ENCODE peak calls at places on chromosomes 3 and 15, in five cellular contexts. One of them, this sample, is unnamed.

GRCh38 chr3:31180274-31180673 is 285.8 kb upstream of the GADL1 start:
- DNase-seq in stomach: no peak
- DNase-seq in suprapubic skin: no peak
- DNase-seq in K562: no peak
- DNase-seq in GM12878: no peak
- DNase-seq in this sample: no peak

GRCh38 chr3:52004158-52004787 is 8.6 kb upstream of the RPL29 start:
- DNase-seq in stomach: no peak
- DNase-seq in suprapubic skin: no peak
- DNase-seq in K562: peak; percentile 57
- DNase-seq in GM12878: no peak
- DNase-seq in this sample: no peak

GRCh38 chr3:170801597-170801996 is 68.4 kb downstream of the RPL22L1 start:
- DNase-seq in stomach: no peak
- DNase-seq in suprapubic skin: no peak
- DNase-seq in K562: no peak
- DNase-seq in GM12878: no peak
- DNase-seq in this sample: no peak

GRCh38 chr3:138862531-138862923 is 27.8 kb upstream of the PIK3CB start:
- DNase-seq in stomach: peak; percentile 41
- DNase-seq in suprapubic skin: no peak
- DNase-seq in K562: no peak
- DNase-seq in GM12878: no peak
- DNase-seq in this sample: no peak

GRCh38 chr3:42254566-42254965 is 11.4 kb downstream of the CCK start:
- DNase-seq in stomach: no peak
- DNase-seq in suprapubic skin: no peak
- DNase-seq in K562: no peak
- DNase-seq in GM12878: no peak
- DNase-seq in this sample: no peak

GRCh38 chr3:196726788-196727675 is 12.6 kb upstream of the PAK2 start:
- DNase-seq in stomach: no peak
- DNase-seq in suprapubic skin: no peak
- DNase-seq in K562: no peak
- DNase-seq in GM12878: no peak
- DNase-seq in this sample: no peak

GRCh38 chr3:24867783-24868182 is 373.1 kb upstream of the THRB start:
- DNase-seq in stomach: no peak
- DNase-seq in suprapubic skin: no peak
- DNase-seq in K562: no peak
- DNase-seq in GM12878: no peak
- DNase-seq in this sample: no peak

GRCh38 chr15:40344631-40345120 is 3.9 kb upstream of the CCDC9B start:
- DNase-seq in stomach: peak; percentile 72
- DNase-seq in suprapubic skin: no peak
- DNase-seq in K562: peak; percentile 79
- DNase-seq in GM12878: no peak
- DNase-seq in this sample: peak; percentile 64

GRCh38 chr3:153221748-153222162 is 59.7 kb downstream of the RAP2B start:
- DNase-seq in stomach: peak; percentile 30
- DNase-seq in suprapubic skin: no peak
- DNase-seq in K562: peak; percentile 80
- DNase-seq in GM12878: peak; percentile 31
- DNase-seq in this sample: peak; percentile 78

GRCh38 chr3:100782906-100783305 is 73.6 kb downstream of the TFG start:
- DNase-seq in stomach: no peak
- DNase-seq in suprapubic skin: no peak
- DNase-seq in K562: no peak
- DNase-seq in GM12878: no peak
- DNase-seq in this sample: no peak

GRCh38 chr15:70343961-70344360 is 246.2 kb upstream of the TLE3 start:
- DNase-seq in stomach: no peak
- DNase-seq in suprapubic skin: no peak
- DNase-seq in K562: no peak
- DNase-seq in GM12878: no peak
- DNase-seq in this sample: no peak

DNA sequence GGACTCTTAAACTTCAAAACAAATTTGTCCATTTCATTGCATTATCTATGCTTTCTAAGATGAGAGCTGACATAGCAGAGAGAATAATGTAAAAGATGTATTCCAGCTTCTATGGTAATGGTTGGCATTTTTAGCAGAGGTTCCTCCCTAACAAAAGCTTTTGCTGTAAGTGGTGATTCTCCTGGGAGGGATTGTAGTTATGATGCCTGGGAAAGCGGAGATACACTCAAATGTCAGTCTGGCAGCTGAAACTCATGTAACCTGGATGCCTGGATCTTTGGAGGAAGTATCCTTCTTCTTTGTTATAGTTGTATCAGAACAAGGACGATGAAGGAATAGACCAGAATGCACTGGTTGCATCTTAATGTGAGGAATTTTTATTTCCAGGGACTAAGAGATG is 7.5 kb downstream of the CHL1 start:
- DNase-seq in stomach: no peak
- DNase-seq in suprapubic skin: no peak
- DNase-seq in K562: no peak
- DNase-seq in GM12878: no peak
- DNase-seq in this sample: no peak
- TF ChIP-seq EP300 in stomach: no peak
- TF ChIP-seq EP300 in suprapubic skin: no peak
- TF ChIP-seq EP300 in K562: no peak
- TF ChIP-seq EP300 in GM12878: no peak
- TF ChIP-seq EP300 in this sample: no peak

GRCh38 chr15:37096878-37097568 is 3.3 kb downstream of the MEIS2 start:
- DNase-seq in stomach: no peak
- DNase-seq in suprapubic skin: no peak
- DNase-seq in K562: peak; percentile 28
- DNase-seq in GM12878: no peak
- DNase-seq in this sample: no peak
- H3K27me3 ChIP-seq in stomach: peaks cover 46% of the 10 kb centered on the region
- H3K27me3 ChIP-seq in suprapubic skin: peaks cover 4% of the 10 kb centered on the region
- H3K27me3 ChIP-seq in K562: no peaks in the 10 kb centered on the region
- H3K27me3 ChIP-seq in GM12878: no peaks in the 10 kb centered on the region
- H3K27me3 ChIP-seq in this sample: peaks cover under 1% of the 10 kb centered on the region

DNA sequence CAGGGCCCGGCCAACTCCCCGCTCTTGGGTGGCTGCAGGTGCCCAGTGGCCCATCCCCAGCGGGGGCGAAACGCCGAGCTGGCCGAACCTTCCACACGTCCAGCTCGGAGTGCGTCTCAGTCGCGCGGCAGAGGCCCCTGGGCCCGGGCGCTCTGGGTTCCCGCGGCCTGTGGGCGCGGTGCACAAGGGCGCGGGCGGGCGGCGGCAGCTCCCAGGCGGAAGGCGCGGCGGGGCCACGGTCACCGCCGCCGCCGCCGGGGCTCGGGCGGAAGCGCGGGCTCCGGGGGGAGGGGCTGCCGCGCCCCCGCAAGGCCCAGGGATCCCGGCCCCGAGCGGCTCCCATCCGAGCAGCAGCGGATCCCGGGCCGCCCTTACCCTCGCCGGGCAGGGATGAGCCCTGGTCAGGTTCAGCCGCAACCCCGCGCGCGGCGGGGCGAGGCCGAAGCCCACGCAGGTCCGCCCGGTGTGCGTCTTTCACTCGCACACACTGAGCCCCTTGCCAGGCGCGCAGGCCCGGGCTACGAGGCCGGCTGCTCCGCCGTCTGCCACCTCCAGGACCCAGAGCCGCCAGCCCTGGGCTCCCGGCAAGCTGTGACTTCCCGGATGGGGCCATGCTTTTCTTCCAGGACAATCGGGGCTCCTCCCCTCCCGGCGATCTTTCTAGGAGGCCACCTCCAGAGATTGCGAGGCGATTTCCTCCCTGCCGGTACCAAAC is 54.2 kb downstream of the CCDC54 start:
- DNase-seq in stomach: peak; percentile 61
- DNase-seq in suprapubic skin: peak; percentile 89
- DNase-seq in K562: peak; percentile 36
- DNase-seq in GM12878: no peak
- DNase-seq in this sample: peak; percentile 93
- TF ChIP-seq POLR2A in stomach: no peak
- TF ChIP-seq POLR2A in suprapubic skin: no peak
- TF ChIP-seq POLR2A in K562: no peak
- TF ChIP-seq POLR2A in GM12878: peak; percentile 45
- TF ChIP-seq POLR2A in this sample: peak; percentile 36

DNA sequence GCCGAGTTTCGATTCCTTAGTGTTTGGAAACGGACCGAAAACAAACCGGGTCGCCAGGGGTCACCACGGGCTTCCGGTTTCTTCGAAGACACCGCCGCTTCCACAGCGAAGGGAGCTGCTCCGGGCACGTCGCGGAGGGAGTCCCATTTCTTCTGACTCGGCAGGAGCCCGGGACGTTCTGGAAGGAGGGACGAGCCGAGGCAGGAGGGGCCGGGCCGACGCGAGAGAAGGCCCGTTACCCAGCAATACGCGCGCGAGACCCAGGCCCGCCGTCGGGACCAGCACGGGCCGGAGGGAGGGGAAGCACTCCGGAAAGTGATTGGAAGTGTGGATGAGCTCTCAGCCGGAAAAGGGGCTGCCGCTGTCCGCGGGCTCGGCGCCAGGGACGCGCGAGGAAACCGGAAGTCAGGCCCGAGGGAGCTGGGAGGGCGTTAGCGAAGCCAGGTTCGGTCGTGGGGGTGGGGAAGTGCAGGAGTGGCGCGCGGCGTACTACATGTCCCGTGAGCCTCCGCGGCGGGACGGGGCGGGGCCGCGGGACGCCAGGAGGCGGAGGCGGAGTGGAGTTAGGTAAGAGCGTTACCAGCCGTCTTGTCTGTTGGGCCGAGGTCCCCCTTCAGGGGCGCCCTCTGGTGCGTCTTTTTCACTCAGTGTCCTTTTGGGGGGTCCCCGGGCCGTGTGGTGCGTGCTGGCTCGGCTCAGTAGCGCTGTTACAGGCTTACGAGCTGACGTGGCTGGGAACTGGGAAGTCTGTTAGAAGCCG is at the start of the genes AZI2 and ZCWPW2:
- DNase-seq in stomach: peak; percentile 96
- DNase-seq in suprapubic skin: peak; percentile 96
- DNase-seq in K562: peak; percentile 91
- DNase-seq in GM12878: peak; percentile 74
- DNase-seq in this sample: peak; percentile 97
- TF ChIP-seq EP300 in stomach: no peak
- TF ChIP-seq EP300 in suprapubic skin: no peak
- TF ChIP-seq EP300 in K562: peak; percentile 25
- TF ChIP-seq EP300 in GM12878: no peak
- TF ChIP-seq EP300 in this sample: no peak

DNA sequence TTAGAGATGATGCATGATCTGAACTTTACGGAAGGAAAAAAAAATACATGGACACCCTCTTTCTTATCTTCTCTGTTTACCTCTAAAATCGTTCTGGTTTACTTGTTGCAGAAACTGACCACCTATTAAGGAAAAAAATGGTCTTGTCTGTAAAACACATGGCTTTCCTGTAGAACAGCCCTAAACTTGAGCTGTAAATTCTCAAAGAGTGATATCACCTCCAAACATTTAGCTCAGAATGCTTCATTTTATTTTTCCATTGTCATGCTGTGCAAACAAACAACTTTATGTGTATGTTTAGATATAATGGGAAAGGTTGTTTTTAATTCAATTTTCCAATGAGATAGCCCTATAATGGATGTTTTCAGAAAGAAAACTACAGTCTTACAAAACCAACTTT is 237.4 kb upstream of the NR2F2 start:
- DNase-seq in stomach: no peak
- DNase-seq in suprapubic skin: no peak
- DNase-seq in K562: no peak
- DNase-seq in GM12878: no peak
- DNase-seq in this sample: no peak
- H3K27me3 ChIP-seq in stomach: no peaks in the 10 kb centered on the region
- H3K27me3 ChIP-seq in suprapubic skin: no peaks in the 10 kb centered on the region
- H3K27me3 ChIP-seq in K562: no peaks in the 10 kb centered on the region
- H3K27me3 ChIP-seq in GM12878: no peaks in the 10 kb centered on the region
- H3K27me3 ChIP-seq in this sample: no peaks in the 10 kb centered on the region

DNA sequence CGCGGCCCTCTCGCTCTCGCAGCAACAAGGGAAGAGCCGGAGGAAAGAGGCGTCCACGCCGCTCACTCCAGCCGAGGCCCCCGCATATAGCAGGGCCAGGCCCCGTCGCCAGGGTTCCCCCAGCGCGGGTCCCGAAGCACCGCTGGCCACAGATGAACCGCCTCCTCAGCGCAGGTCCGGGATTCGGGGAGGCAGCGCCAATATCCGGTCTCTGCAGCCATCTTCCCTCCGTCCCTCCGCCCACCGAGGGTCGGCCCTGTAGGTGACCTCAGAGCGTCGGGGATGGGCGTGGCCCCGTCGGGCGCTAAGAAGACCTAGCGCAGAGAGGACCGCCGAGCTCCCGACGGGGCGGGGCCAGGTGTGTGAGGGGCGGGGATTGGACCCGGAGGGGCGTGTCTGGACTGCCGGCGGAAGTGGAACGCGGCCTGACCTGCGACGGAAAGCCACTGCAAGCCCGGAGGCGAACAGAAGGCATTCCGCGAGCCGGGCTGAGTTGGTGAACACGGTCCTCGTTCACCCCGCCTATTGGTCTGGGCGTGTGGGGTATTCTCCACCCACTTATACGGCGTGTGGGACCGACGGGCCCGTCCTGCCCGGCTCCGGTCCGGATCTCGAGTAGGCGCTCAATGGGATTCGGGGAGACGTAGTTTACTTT is 26.8 kb upstream of the MTHFS start:
- DNase-seq in stomach: peak; percentile 97
- DNase-seq in suprapubic skin: peak; percentile 94
- DNase-seq in K562: peak; percentile 98
- DNase-seq in GM12878: peak; percentile 94
- DNase-seq in this sample: peak; percentile 99
- TF ChIP-seq POLR2A in stomach: no peak
- TF ChIP-seq POLR2A in suprapubic skin: no peak
- TF ChIP-seq POLR2A in K562: peak; percentile 91
- TF ChIP-seq POLR2A in GM12878: peak; percentile 94
- TF ChIP-seq POLR2A in this sample: no peak

This sample was measured in upper lobe of left lung.